ENCODE peak calls at places on chromosome 6, in nine cellular contexts. W, Z, K, S, G, H, M, Y and F are unnamed samples.

GRCh38 chr6:82712826-82713225 is 349.2 kb downstream of the TPBG start:
- DNase-seq in K (no peak), S (no peak), H (no peak), M (no peak), Z (no peak), Y (no peak), W (no peak), G (no peak), F (no peak)

GRCh38 chr6:169427856-169428255 is 174.2 kb upstream of the THBS2 start:
- DNase-seq in W (no peak), Z (no peak), S (no peak), K (peak), M (no peak), Y (no peak), G (peak), H (no peak), F (no peak)

GRCh38 chr6:131255911-131256310 is 120.6 kb downstream of the AKAP7 start:
- DNase-seq in M (no peak), K (peak), S (no peak), G (no peak), H (no peak), Z (no peak), W (no peak), Y (no peak), F (no peak)

GRCh38 chr6:169752074-169752623 is 727 bp downstream of the ERMARD start:
- DNase-seq in G (no peak), H (peak), Z (no peak), S (no peak), Y (no peak), M (no peak), W (no peak), K (peak), F (no peak)

GRCh38 chr6:107132330-107132954 is 17.1 kb upstream of the BEND3 start:
- DNase-seq in K (peak), S (no peak), G (no peak), W (no peak), Z (no peak), M (no peak), H (no peak), Y (peak), F (no peak)

GRCh38 chr6:116221067-116221466 is 32.8 kb downstream of the TSPYL4 start:
- DNase-seq in W (no peak), H (peak), G (no peak), K (no peak), Z (no peak), Y (no peak), M (no peak), S (no peak), F (no peak)

GRCh38 chr6:62338477-62338876 is 52.5 kb upstream of the KHDRBS2 start:
- DNase-seq in Y (no peak), H (no peak), K (no peak), S (no peak), W (no peak), Z (no peak), G (no peak), M (no peak), F (no peak)

GRCh38 chr6:35370799-35371493 is 28.6 kb downstream of the PPARD start:
- DNase-seq in Z (no peak), W (no peak), M (no peak), H (peak), S (no peak), G (no peak), Y (no peak), K (no peak), F (no peak)

GRCh38 chr6:163123098-163123497 is 291.4 kb upstream of the QKI start:
- DNase-seq in H (no peak), S (no peak), W (no peak), G (peak), Y (no peak), M (no peak), K (no peak), Z (no peak), F (no peak)

GRCh38 chr6:164106345-164106769 is 691.8 kb downstream of the QKI start:
- DNase-seq in Y (no peak), G (peak), W (no peak), M (no peak), K (peak), H (no peak), S (no peak), Z (no peak), F (no peak)

GRCh38 chr6:57021086-57021720 is 25.3 kb upstream of the KIAA1586 start:
- DNase-seq in G (peak), Z (no peak), K (peak), M (no peak), S (peak), H (no peak), Y (no peak), W (no peak), F (peak)

GRCh38 chr6:132443206-132443605 is 41.9 kb upstream of the MOXD1 start:
- DNase-seq in W (no peak), Y (no peak), Z (no peak), H (peak), M (no peak), S (no peak), K (peak), G (no peak), F (no peak)

GRCh38 chr6:139743629-139744028 is 369.2 kb upstream of the CITED2 start:
- DNase-seq in Z (no peak), K (peak), H (peak), M (no peak), G (no peak), S (peak), W (no peak), Y (no peak), F (no peak)

GRCh38 chr6:97440590-97441176 is 157.7 kb upstream of the MMS22L start:
- DNase-seq in G (peak), W (no peak), S (no peak), K (peak), M (no peak), Y (no peak), H (peak), Z (no peak), F (no peak)

GRCh38 chr6:125942677-125943527 is 13.7 kb upstream of the HINT3 start:
- DNase-seq in W (no peak), M (no peak), Z (no peak), H (no peak), G (no peak), S (no peak), Y (no peak), K (peak), F (no peak)

GRCh38 chr6:154989457-154989856 is 5.7 kb upstream of the TIAM2 start:
- DNase-seq in W (no peak), Z (no peak), S (no peak), M (no peak), G (peak), Y (no peak), H (no peak), K (no peak), F (no peak)